ENCODE peak calls at places on chromosomes 7 and 10, in four cellular contexts. S is aorta; X is ascending aorta; G is CD8-positive, alpha-beta T cell. E is an unnamed sample.

GRCh38 chr10:31928531-31929259 is at the start of gene ARHGAP12:
- DNase-seq in S (peak; percentile 97), X (peak; percentile 72), G (peak; percentile 92), E (peak; percentile 86)

GRCh38 chr10:95788830-95789229 is 32.9 kb downstream of the ENTPD1 start:
- DNase-seq in S (no peak), X (no peak), G (no peak), E (no peak)

GRCh38 chr10:47057471-47057870 is 146.2 kb downstream of the PTPN20 start:
- DNase-seq in S (no peak), X (no peak), G (no peak), E (no peak)

GRCh38 chr7:151271699-151272355 is 23.3 kb upstream of the SMARCD3 start:
- DNase-seq in S (peak; percentile 59), X (no peak), G (no peak), E (peak; percentile 8)

GRCh38 chr10:1368772-1369171 is 312.6 kb downstream of the WDR37 start:
- DNase-seq in S (no peak), X (no peak), G (no peak), E (peak; percentile 72)

GRCh38 chr10:114304566-114305421 is 65.7 kb downstream of the VWA2 start:
- DNase-seq in S (peak; percentile 83), X (no peak), G (peak; percentile 79), E (peak; percentile 50)

GRCh38 chr7:77427996-77428603 is 12.0 kb upstream of the GSAP start:
- DNase-seq in S (no peak), X (no peak), G (no peak), E (peak; percentile 26)

GRCh38 chr7:41104621-41105020 is 598.3 kb downstream of the INHBA start:
- DNase-seq in S (no peak), X (no peak), G (no peak), E (no peak)

GRCh38 chr7:4025694-4026615 is 656.1 kb upstream of the FOXK1 start:
- DNase-seq in S (no peak), X (no peak), G (no peak), E (no peak)

GRCh38 chr10:79390551-79391229 is 43.4 kb downstream of the PPIF start:
- DNase-seq in S (peak; percentile 75), X (peak; percentile 4), G (no peak), E (no peak)

GRCh38 chr7:2015251-2015871 is 217.4 kb downstream of the MAD1L1 start:
- DNase-seq in S (peak; percentile 73), X (no peak), G (no peak), E (no peak)

GRCh38 chr10:8725343-8725742 is 670.9 kb downstream of the GATA3 start:
- DNase-seq in S (no peak), X (no peak), G (no peak), E (no peak)

GRCh38 chr10:72483452-72483851 is 128.7 kb upstream of the DNAJB12 start:
- DNase-seq in S (no peak), X (no peak), G (no peak), E (no peak)

GRCh38 chr7:40746841-40747556 is 612.2 kb downstream of the SUGCT start:
- DNase-seq in S (no peak), X (no peak), G (no peak), E (no peak)

GRCh38 chr7:6271694-6272371 is 591 bp downstream of the CYTH3 start:
- DNase-seq in S (peak; percentile 78), X (no peak), G (peak; percentile 54), E (peak; percentile 27)

GRCh38 chr7:130793855-130794618 is 60.0 kb upstream of the KLF14 start:
- DNase-seq in S (no peak), X (no peak), G (no peak), E (no peak)

GRCh38 chr7:73570977-73571376 is 7.4 kb downstream of the TBL2 start:
- DNase-seq in S (no peak), X (no peak), G (no peak), E (no peak)

GRCh38 chr7:111018960-111019835 is 71.7 kb upstream of the LRRN3 start:
- DNase-seq in S (no peak), X (no peak), G (no peak), E (no peak)

GRCh38 chr7:192035-192649 is at the start of gene FAM20C:
- DNase-seq in S (peak; percentile 96), X (peak; percentile 25), G (no peak), E (peak; percentile 86)

GRCh38 chr7:55884321-55884720 is 2.9 kb upstream of the ZNF713 start:
- DNase-seq in S (no peak), X (no peak), G (no peak), E (no peak)

GRCh38 chr7:6652446-6653011 is 15.4 kb downstream of the ZNF316 start:
- DNase-seq in S (peak; percentile 73), X (no peak), G (no peak), E (no peak)

GRCh38 chr7:375901-376305 is 85.9 kb downstream of the FOXL3 start:
- DNase-seq in S (peak; percentile 65), X (no peak), G (no peak), E (no peak)

GRCh38 chr7:25196132-25196896 is 32.0 kb downstream of the NPVF start:
- DNase-seq in S (no peak), X (no peak), G (no peak), E (peak; percentile 90)

GRCh38 chr7:3739983-3740382 is 438.9 kb downstream of the SDK1 start:
- DNase-seq in S (no peak), X (no peak), G (no peak), E (no peak)

GRCh38 chr10:32189400-32190084 is 133.3 kb upstream of the KIF5B start:
- DNase-seq in S (no peak), X (no peak), G (no peak), E (peak; percentile 86)

GRCh38 chr10:32104622-32105509 is 48.6 kb upstream of the KIF5B start:
- DNase-seq in S (no peak), X (no peak), G (no peak), E (no peak)

GRCh38 chr10:23195846-23196200 is 3.7 kb downstream of the PTF1A start:
- DNase-seq in S (no peak), X (no peak), G (no peak), E (no peak)

GRCh38 chr7:131383417-131383816 is 55.7 kb downstream of the MKLN1 start:
- DNase-seq in S (no peak), X (no peak), G (no peak), E (no peak)

GRCh38 chr7:12569673-12570072 is 847 bp upstream of the SCIN start:
- DNase-seq in S (no peak), X (no peak), G (no peak), E (no peak)

GRCh38 chr7:26555971-26556830 is 264.5 kb downstream of the SNX10 start:
- DNase-seq in S (no peak), X (no peak), G (no peak), E (no peak)

GRCh38 chr10:72740526-72740925 is 48.6 kb downstream of the MCU start:
- DNase-seq in S (no peak), X (no peak), G (no peak), E (peak; percentile 88)

GRCh38 chr10:3681642-3682554 is 103.1 kb downstream of the KLF6 start:
- DNase-seq in S (no peak), X (no peak), G (no peak), E (no peak)

GRCh38 chr10:132987671-132988571 is 45.6 kb upstream of the CFAP46 start:
- DNase-seq in S (peak; percentile 85), X (no peak), G (no peak), E (no peak)

GRCh38 chr10:70781461-70782051 is 3.6 kb downstream of the TBATA start:
- DNase-seq in S (no peak), X (no peak), G (no peak), E (no peak)

GRCh38 chr7:47520408-47520807 is 61.5 kb downstream of the TNS3 start:
- DNase-seq in S (peak; percentile 76), X (no peak), G (no peak), E (no peak)

DNA sequence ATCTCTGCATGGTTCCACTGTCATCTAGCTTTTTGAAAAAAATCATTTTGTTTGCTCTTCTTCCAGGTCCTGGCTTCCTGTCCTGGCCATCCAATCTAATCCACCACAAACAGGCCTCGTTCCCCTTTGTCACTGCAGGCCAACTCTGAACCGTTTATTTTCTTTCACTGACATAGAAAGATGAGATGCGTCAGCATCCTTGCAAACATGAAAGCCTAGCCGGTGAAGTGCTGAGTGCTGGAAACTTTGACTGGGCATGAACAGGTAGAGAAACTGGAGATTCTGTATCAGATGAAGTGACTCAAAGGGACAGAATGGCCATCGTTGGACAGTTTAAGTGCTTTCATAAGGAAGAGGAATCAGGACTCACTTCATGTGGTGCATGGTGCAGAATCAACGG is 1247.8 kb downstream of the TYW1 start:
- DNase-seq in S (no peak), X (no peak), G (no peak), E (no peak)
- H3K9me3 ChIP-seq in S (no peaks in the 10 kb centered on the region), X (no peaks in the 10 kb centered on the region), G (no peaks in the 10 kb centered on the region), E (no peaks in the 10 kb centered on the region)

GRCh38 chr10:7563770-7564169 is 103.0 kb downstream of the ITIH5 start:
- DNase-seq in S (no peak), X (no peak), G (no peak), E (no peak)
- H3K9me3 ChIP-seq in S (no peaks in the 10 kb centered on the region), X (no peaks in the 10 kb centered on the region), G (no peaks in the 10 kb centered on the region), E (no peaks in the 10 kb centered on the region)

DNA sequence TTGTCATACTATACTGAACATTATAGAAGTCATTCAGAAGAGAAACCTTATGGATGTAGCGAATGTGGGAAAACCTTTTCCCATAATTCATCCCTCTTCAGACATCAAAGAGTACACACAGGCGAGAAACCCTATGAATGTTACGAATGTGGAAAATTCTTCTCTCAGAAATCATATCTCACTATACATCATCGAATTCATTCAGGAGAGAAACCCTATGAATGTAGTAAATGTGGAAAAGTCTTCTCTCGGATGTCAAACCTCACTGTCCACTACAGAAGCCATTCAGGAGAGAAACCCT is 19.4 kb downstream of the RBAK start:
- DNase-seq in S (no peak), X (no peak), G (no peak), E (no peak)
- H3K9me3 ChIP-seq in S (peaks cover 22% of the 10 kb centered on the region), X (peaks cover 81% of the 10 kb centered on the region), G (peaks cover 64% of the 10 kb centered on the region), E (peaks cover 3% of the 10 kb centered on the region)

DNA sequence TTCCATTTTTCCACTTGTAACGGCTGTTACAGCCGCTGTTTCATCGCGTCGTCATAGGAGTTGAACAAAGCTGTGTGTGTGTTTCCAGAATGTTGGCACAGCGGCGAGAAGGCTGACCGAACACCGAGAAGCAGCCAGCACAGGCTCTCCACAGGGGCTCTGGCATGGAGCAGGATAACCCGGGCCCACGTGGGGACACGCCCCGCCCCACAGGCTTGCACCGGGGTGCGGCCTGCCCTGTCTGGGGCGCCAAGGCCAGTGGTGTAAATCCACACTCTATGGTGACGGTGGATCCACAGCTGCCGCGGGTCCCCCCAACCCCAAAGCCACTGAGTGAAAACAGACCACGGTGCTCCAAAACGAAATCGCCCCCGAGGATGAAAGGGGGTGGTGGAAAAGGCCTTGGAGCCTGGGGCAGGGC is 448.2 kb downstream of the DNAJB6 start:
- DNase-seq in S (peak; percentile 60), X (no peak), G (no peak), E (no peak)
- H3K9me3 ChIP-seq in S (no peaks in the 10 kb centered on the region), X (no peaks in the 10 kb centered on the region), G (no peaks in the 10 kb centered on the region), E (no peaks in the 10 kb centered on the region)